ENCODE peak calls at places on chromosome 1, in seven cellular contexts. U, L, X, M, D, Z and F are unnamed samples.

GRCh38 chr1:89962024-89962741 is 32.7 kb upstream of the ZNF326 start:
- DNase-seq in Z (no peak), D (no peak), U (no peak), X (no peak), L (no peak), M (no peak), F (no peak)

GRCh38 chr1:50570064-50570463 is 146.8 kb upstream of the DMRTA2 start:
- DNase-seq in M (no peak), L (no peak), D (no peak), Z (no peak), X (no peak), U (no peak), F (no peak)

GRCh38 chr1:248814351-248814750 is 11.4 kb downstream of the SH3BP5L start:
- DNase-seq in D (no peak), U (no peak), L (no peak), Z (no peak), M (no peak), X (no peak), F (no peak)

GRCh38 chr1:212366901-212367300 is 47.8 kb downstream of the PACC1 start:
- DNase-seq in U (no peak), L (no peak), D (no peak), Z (no peak), X (no peak), M (no peak), F (no peak)

GRCh38 chr1:206609229-206609991 is 2.9 kb downstream of the EIF2D start:
- DNase-seq in Z (no peak), U (no peak), L (no peak), M (no peak), D (no peak), X (no peak), F (no peak)

GRCh38 chr1:93839307-93839706 is 39.7 kb downstream of the DNTTIP2 start:
- DNase-seq in U (no peak), X (no peak), L (no peak), D (no peak), M (no peak), Z (no peak), F (no peak)

GRCh38 chr1:39671793-39672550 is at the start of gene NT5C1A:
- DNase-seq in L (peak; percentile 56), M (no peak), U (no peak), D (no peak), Z (peak; percentile 67), X (peak; percentile 42), F (no peak)

GRCh38 chr1:235015291-235015990 is 113.2 kb downstream of the TOMM20 start:
- DNase-seq in U (no peak), X (no peak), L (no peak), M (no peak), D (peak; percentile 28), Z (no peak), F (no peak)

GRCh38 chr1:29958271-29958670 is 721.9 kb downstream of the PTPRU start:
- DNase-seq in Z (no peak), U (no peak), L (no peak), X (no peak), D (peak; percentile 25), M (no peak), F (no peak)

GRCh38 chr1:226903819-226904710 is 33.6 kb downstream of the PSEN2 start:
- DNase-seq in Z (no peak), U (no peak), X (no peak), M (peak; percentile 36), L (peak; percentile 47), D (peak; percentile 50), F (no peak)

GRCh38 chr1:174428739-174429138 is 19.0 kb upstream of the GPR52 start:
- DNase-seq in Z (no peak), M (no peak), D (no peak), L (no peak), U (no peak), X (no peak), F (no peak)

GRCh38 chr1:108703939-108704338 is 8.8 kb upstream of the FNDC7 start:
- DNase-seq in M (no peak), D (no peak), X (no peak), Z (no peak), L (no peak), U (no peak), F (no peak)

GRCh38 chr1:211901945-211902344 is 71.4 kb upstream of the LPGAT1 start:
- DNase-seq in U (no peak), D (no peak), M (no peak), Z (no peak), X (no peak), L (no peak), F (no peak)

GRCh38 chr1:163467291-163467690 is 145.5 kb downstream of the NUF2 start:
- DNase-seq in Z (no peak), X (no peak), D (no peak), U (no peak), L (no peak), M (no peak), F (no peak)

GRCh38 chr1:54885863-54886723 is 902 bp downstream of the DHCR24 start:
- DNase-seq in U (no peak), Z (no peak), D (no peak), X (peak; percentile 55), L (no peak), M (peak; percentile 69), F (no peak)
- H3K4me1 ChIP-seq in U (peaks cover 11% of the 10 kb centered on the region), Z (peaks cover 3% of the 10 kb centered on the region), D (no peaks in the 10 kb centered on the region), X (peaks cover 36% of the 10 kb centered on the region), L (no peaks in the 10 kb centered on the region), M (peaks cover 9% of the 10 kb centered on the region), F (peaks cover 25% of the 10 kb centered on the region)

GRCh38 chr1:15797614-15798390 is 9.6 kb downstream of the UQCRHL start:
- DNase-seq in M (no peak), X (no peak), U (no peak), L (no peak), D (no peak), Z (no peak), F (no peak)
- H3K4me1 ChIP-seq in M (peaks cover 54% of the 10 kb centered on the region), X (peaks cover 10% of the 10 kb centered on the region), U (no peaks in the 10 kb centered on the region), L (peaks cover 5% of the 10 kb centered on the region), D (no peaks in the 10 kb centered on the region), Z (peaks cover 11% of the 10 kb centered on the region), F (peaks cover 42% of the 10 kb centered on the region)

GRCh38 chr1:79839882-79840281 is 833.4 kb upstream of the ADGRL4 start:
- DNase-seq in X (no peak), D (no peak), Z (no peak), L (no peak), U (no peak), M (no peak), F (no peak)
- H3K4me1 ChIP-seq in X (no peaks in the 10 kb centered on the region), D (no peaks in the 10 kb centered on the region), Z (no peaks in the 10 kb centered on the region), L (no peaks in the 10 kb centered on the region), U (no peaks in the 10 kb centered on the region), M (no peaks in the 10 kb centered on the region), F (no peaks in the 10 kb centered on the region)

GRCh38 chr1:153506386-153506785 is 29.4 kb downstream of the S100A6 start:
- DNase-seq in L (no peak), X (no peak), U (no peak), D (no peak), Z (no peak), M (no peak), F (no peak)
- H3K4me1 ChIP-seq in L (peaks cover 7% of the 10 kb centered on the region), X (peaks cover 4% of the 10 kb centered on the region), U (peaks cover 3% of the 10 kb centered on the region), D (peaks cover 10% of the 10 kb centered on the region), Z (peaks cover 21% of the 10 kb centered on the region), M (peaks cover 6% of the 10 kb centered on the region), F (peaks cover 19% of the 10 kb centered on the region)